ENCODE peak calls at places on chromosomes 6 and 20, in eight cellular contexts. One of them, this sample, is unnamed.

GRCh38 chr6:85669735-85670194 is 27.1 kb upstream of the SYNCRIP start:
- DNase-seq in stimulated activated CD8-positive, alpha-beta memory T cell treated with anti-CD3 and anti-CD28 coated beads, Interleukin-7, amount 100 ng/mL, for 48 hours: peak; percentile 35
- DNase-seq in bronchial epithelial cell: peak; percentile 88
- DNase-seq in T-cell: peak; percentile 30
- DNase-seq in small intestine: peak; percentile 45
- DNase-seq in AG04450: no peak
- DNase-seq in left ventricle myocardium inferior: no peak
- DNase-seq in T-helper 2 cell: peak; percentile 95
- DNase-seq in this sample: peak; percentile 18

GRCh38 chr6:14824060-14824834 is 421.6 kb upstream of the JARID2 start:
- DNase-seq in AG04450: no peak
- DNase-seq in bronchial epithelial cell: no peak
- DNase-seq in stimulated activated CD8-positive, alpha-beta memory T cell treated with anti-CD3 and anti-CD28 coated beads, Interleukin-7, amount 100 ng/mL, for 48 hours: no peak
- DNase-seq in T-helper 2 cell: no peak
- DNase-seq in T-cell: no peak
- DNase-seq in small intestine: no peak
- DNase-seq in left ventricle myocardium inferior: no peak
- DNase-seq in this sample: no peak

GRCh38 chr6:35955071-35955470 is 34.2 kb upstream of the SRPK1 start:
- DNase-seq in stimulated activated CD8-positive, alpha-beta memory T cell treated with anti-CD3 and anti-CD28 coated beads, Interleukin-7, amount 100 ng/mL, for 48 hours: no peak
- DNase-seq in T-cell: no peak
- DNase-seq in T-helper 2 cell: no peak
- DNase-seq in left ventricle myocardium inferior: no peak
- DNase-seq in bronchial epithelial cell: peak; percentile 79
- DNase-seq in AG04450: no peak
- DNase-seq in small intestine: no peak
- DNase-seq in this sample: no peak

GRCh38 chr6:42042108-42042507 is 8.2 kb upstream of the TAF8 start:
- DNase-seq in small intestine: no peak
- DNase-seq in T-helper 2 cell: peak; percentile 70
- DNase-seq in AG04450: no peak
- DNase-seq in bronchial epithelial cell: no peak
- DNase-seq in stimulated activated CD8-positive, alpha-beta memory T cell treated with anti-CD3 and anti-CD28 coated beads, Interleukin-7, amount 100 ng/mL, for 48 hours: no peak
- DNase-seq in left ventricle myocardium inferior: no peak
- DNase-seq in T-cell: no peak
- DNase-seq in this sample: no peak

GRCh38 chr20:35174458-35175216 is 2.8 kb downstream of the PROCR start:
- DNase-seq in T-cell: no peak
- DNase-seq in stimulated activated CD8-positive, alpha-beta memory T cell treated with anti-CD3 and anti-CD28 coated beads, Interleukin-7, amount 100 ng/mL, for 48 hours: no peak
- DNase-seq in small intestine: peak; percentile 87
- DNase-seq in bronchial epithelial cell: no peak
- DNase-seq in T-helper 2 cell: no peak
- DNase-seq in left ventricle myocardium inferior: no peak
- DNase-seq in AG04450: no peak
- DNase-seq in this sample: no peak

GRCh38 chr20:33791959-33792597 is 19.1 kb upstream of the CHMP4B start:
- DNase-seq in bronchial epithelial cell: no peak
- DNase-seq in stimulated activated CD8-positive, alpha-beta memory T cell treated with anti-CD3 and anti-CD28 coated beads, Interleukin-7, amount 100 ng/mL, for 48 hours: peak; percentile 28
- DNase-seq in AG04450: no peak
- DNase-seq in T-helper 2 cell: peak; percentile 43
- DNase-seq in T-cell: peak; percentile 36
- DNase-seq in small intestine: peak; percentile 48
- DNase-seq in left ventricle myocardium inferior: no peak
- DNase-seq in this sample: peak; percentile 33

GRCh38 chr20:46220808-46221207 is 87.5 kb downstream of the CDH22 start:
- DNase-seq in AG04450: no peak
- DNase-seq in left ventricle myocardium inferior: no peak
- DNase-seq in T-cell: no peak
- DNase-seq in bronchial epithelial cell: no peak
- DNase-seq in T-helper 2 cell: no peak
- DNase-seq in stimulated activated CD8-positive, alpha-beta memory T cell treated with anti-CD3 and anti-CD28 coated beads, Interleukin-7, amount 100 ng/mL, for 48 hours: no peak
- DNase-seq in small intestine: peak; percentile 13
- DNase-seq in this sample: no peak

GRCh38 chr6:121309768-121310473 is 24.4 kb downstream of the TBC1D32 start:
- DNase-seq in small intestine: no peak
- DNase-seq in T-helper 2 cell: no peak
- DNase-seq in AG04450: peak; percentile 26
- DNase-seq in stimulated activated CD8-positive, alpha-beta memory T cell treated with anti-CD3 and anti-CD28 coated beads, Interleukin-7, amount 100 ng/mL, for 48 hours: no peak
- DNase-seq in bronchial epithelial cell: peak; percentile 93
- DNase-seq in left ventricle myocardium inferior: no peak
- DNase-seq in T-cell: no peak
- DNase-seq in this sample: no peak

GRCh38 chr6:66065313-66065712 is 358.3 kb upstream of the EYS start:
- DNase-seq in AG04450: no peak
- DNase-seq in T-helper 2 cell: no peak
- DNase-seq in left ventricle myocardium inferior: no peak
- DNase-seq in small intestine: no peak
- DNase-seq in stimulated activated CD8-positive, alpha-beta memory T cell treated with anti-CD3 and anti-CD28 coated beads, Interleukin-7, amount 100 ng/mL, for 48 hours: no peak
- DNase-seq in T-cell: no peak
- DNase-seq in bronchial epithelial cell: no peak
- DNase-seq in this sample: no peak

GRCh38 chr6:146339716-146340115 is 203.9 kb upstream of the RAB32 start:
- DNase-seq in T-helper 2 cell: no peak
- DNase-seq in bronchial epithelial cell: peak; percentile 71
- DNase-seq in AG04450: no peak
- DNase-seq in T-cell: no peak
- DNase-seq in stimulated activated CD8-positive, alpha-beta memory T cell treated with anti-CD3 and anti-CD28 coated beads, Interleukin-7, amount 100 ng/mL, for 48 hours: no peak
- DNase-seq in small intestine: no peak
- DNase-seq in left ventricle myocardium inferior: no peak
- DNase-seq in this sample: no peak

GRCh38 chr6:54493138-54493537 is 184.9 kb downstream of the TINAG start:
- DNase-seq in bronchial epithelial cell: peak; percentile 93
- DNase-seq in small intestine: no peak
- DNase-seq in T-cell: no peak
- DNase-seq in T-helper 2 cell: no peak
- DNase-seq in left ventricle myocardium inferior: no peak
- DNase-seq in stimulated activated CD8-positive, alpha-beta memory T cell treated with anti-CD3 and anti-CD28 coated beads, Interleukin-7, amount 100 ng/mL, for 48 hours: no peak
- DNase-seq in AG04450: peak; percentile 51
- DNase-seq in this sample: no peak